ENCODE peak calls at places on chromosomes 1 and 21, in four cellular contexts. One of them, this sample, is unnamed. For H3K4me1, the result is how much of the 10 kb centered on the place peaks cover.

GRCh38 chr1:59815892-59816291 is 1.1 kb downstream of the HOOK1 start:
- DNase-seq in right lobe of liver: no peak
- DNase-seq in HCT116: no peak
- DNase-seq in uterus: no peak
- DNase-seq in this sample: no peak

GRCh38 chr1:160963521-160963920 is 8.9 kb upstream of the ITLN2 start:
- DNase-seq in right lobe of liver: no peak
- DNase-seq in HCT116: no peak
- DNase-seq in uterus: no peak
- DNase-seq in this sample: no peak

GRCh38 chr1:23772049-23772853 is 6.0 kb upstream of the PITHD1 start:
- DNase-seq in right lobe of liver: peak
- DNase-seq in HCT116: peak
- DNase-seq in uterus: peak
- DNase-seq in this sample: peak

GRCh38 chr1:111909010-111909409 is 80.5 kb downstream of the KCND3 start:
- DNase-seq in right lobe of liver: no peak
- DNase-seq in HCT116: no peak
- DNase-seq in uterus: no peak
- DNase-seq in this sample: no peak

GRCh38 chr1:86018311-86018923 is 138.2 kb downstream of the COL24A1 start:
- DNase-seq in right lobe of liver: no peak
- DNase-seq in HCT116: peak
- DNase-seq in uterus: no peak
- DNase-seq in this sample: no peak

GRCh38 chr21:32940079-32941014 is 85.4 kb upstream of the OLIG2 start:
- DNase-seq in right lobe of liver: no peak
- DNase-seq in HCT116: peak
- DNase-seq in uterus: peak
- DNase-seq in this sample: no peak

GRCh38 chr21:42164064-42164789 is 54.7 kb upstream of the ABCG1 start:
- DNase-seq in right lobe of liver: peak
- DNase-seq in HCT116: peak
- DNase-seq in uterus: no peak
- DNase-seq in this sample: no peak

GRCh38 chr1:32924881-32925344 is 23.7 kb upstream of the TMEM54 start:
- DNase-seq in right lobe of liver: no peak
- DNase-seq in HCT116: no peak
- DNase-seq in uterus: no peak
- DNase-seq in this sample: no peak

GRCh38 chr1:67170751-67171573 is 4.7 kb downstream of the IL23R start:
- DNase-seq in right lobe of liver: no peak
- DNase-seq in HCT116: no peak
- DNase-seq in uterus: no peak
- DNase-seq in this sample: no peak

GRCh38 chr21:37204580-37204979 is 62.6 kb downstream of the VPS26C start:
- DNase-seq in right lobe of liver: no peak
- DNase-seq in HCT116: no peak
- DNase-seq in uterus: no peak
- DNase-seq in this sample: no peak

GRCh38 chr1:181134543-181135461 is 46.3 kb downstream of the IER5 start:
- DNase-seq in right lobe of liver: no peak
- DNase-seq in HCT116: no peak
- DNase-seq in uterus: no peak
- DNase-seq in this sample: no peak

GRCh38 chr1:177569476-177569875 is 398.7 kb downstream of the BRINP2 start:
- DNase-seq in right lobe of liver: no peak
- DNase-seq in HCT116: no peak
- DNase-seq in uterus: no peak
- DNase-seq in this sample: no peak

GRCh38 chr1:235090406-235091069 is 38.1 kb downstream of the TOMM20 start:
- DNase-seq in right lobe of liver: no peak
- DNase-seq in HCT116: no peak
- DNase-seq in uterus: peak
- DNase-seq in this sample: peak
- H3K4me1 ChIP-seq in right lobe of liver: under half
- H3K4me1 ChIP-seq in HCT116: under half
- H3K4me1 ChIP-seq in uterus: under half
- H3K4me1 ChIP-seq in this sample: under half

GRCh38 chr21:46326110-46326703 is 2.3 kb downstream of the PCNT start:
- DNase-seq in right lobe of liver: no peak
- DNase-seq in HCT116: no peak
- DNase-seq in uterus: no peak
- DNase-seq in this sample: no peak

GRCh38 chr21:46323710-46324389 is at the start of the genes C21orf58 and PCNT:
- DNase-seq in right lobe of liver: peak
- DNase-seq in HCT116: peak
- DNase-seq in uterus: peak
- DNase-seq in this sample: peak

GRCh38 chr21:46325073-46325912 is 1.3 kb downstream of the PCNT start:
- DNase-seq in right lobe of liver: peak
- DNase-seq in HCT116: peak
- DNase-seq in uterus: peak
- DNase-seq in this sample: no peak

GRCh38 chr21:46323227-46323709 is 402 bp downstream of the C21orf58 start:
- DNase-seq in right lobe of liver: no peak
- DNase-seq in HCT116: no peak
- DNase-seq in uterus: no peak
- DNase-seq in this sample: peak

DNA sequence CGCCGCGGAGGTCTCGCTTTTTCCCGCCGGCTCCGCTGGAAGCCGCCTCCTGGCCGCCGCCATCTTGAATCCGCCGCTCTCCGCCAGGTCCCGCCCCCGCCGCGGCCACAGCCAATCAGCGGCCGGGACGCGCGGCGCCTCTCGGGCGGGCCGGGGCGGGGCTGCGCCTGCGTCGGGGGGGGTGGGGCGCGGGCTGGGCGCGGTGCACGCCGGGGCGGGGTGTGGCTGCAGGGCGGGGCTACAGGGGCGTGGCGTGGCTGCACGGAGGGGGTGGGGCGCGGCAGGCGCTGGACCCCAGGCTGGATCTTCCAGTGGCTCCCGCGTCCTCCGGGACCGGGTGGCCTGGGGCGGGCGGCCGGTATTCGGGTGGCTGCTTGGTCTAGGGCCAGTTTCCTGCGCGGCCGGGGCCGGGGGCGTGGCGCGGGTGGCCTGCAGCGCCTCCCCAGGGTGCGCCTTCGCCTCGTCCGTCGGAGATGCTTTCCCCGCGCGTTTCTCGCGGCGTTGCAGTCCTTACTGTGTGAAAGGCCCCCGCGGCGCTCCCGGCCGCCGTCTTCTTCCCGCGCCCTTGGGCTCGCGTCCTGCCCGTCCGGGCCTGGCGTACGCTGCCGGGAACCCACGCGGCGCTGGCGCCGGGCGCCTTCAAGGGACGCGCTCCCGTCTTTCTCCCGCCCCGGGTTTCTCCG is 575 bp downstream of the PCNT start:
- DNase-seq in right lobe of liver: peak
- DNase-seq in HCT116: peak
- DNase-seq in uterus: peak
- DNase-seq in this sample: peak
- TF ChIP-seq POLR2A in right lobe of liver: peak
- TF ChIP-seq POLR2A in HCT116: no peak
- TF ChIP-seq POLR2A in uterus: no peak
- TF ChIP-seq POLR2A in this sample: no peak

GRCh38 chr1:36514501-36514900 is 31.8 kb upstream of the CSF3R start:
- DNase-seq in right lobe of liver: no peak
- DNase-seq in HCT116: no peak
- DNase-seq in uterus: no peak
- DNase-seq in this sample: no peak

GRCh38 chr1:36513676-36514473 is 31.2 kb upstream of the CSF3R start:
- DNase-seq in right lobe of liver: no peak
- DNase-seq in HCT116: no peak
- DNase-seq in uterus: no peak
- DNase-seq in this sample: no peak

GRCh38 chr1:36510418-36510817 is 27.7 kb upstream of the CSF3R start:
- DNase-seq in right lobe of liver: no peak
- DNase-seq in HCT116: no peak
- DNase-seq in uterus: no peak
- DNase-seq in this sample: peak

GRCh38 chr1:36512842-36513241 is 30.1 kb upstream of the CSF3R start:
- DNase-seq in right lobe of liver: no peak
- DNase-seq in HCT116: no peak
- DNase-seq in uterus: no peak
- DNase-seq in this sample: no peak

DNA sequence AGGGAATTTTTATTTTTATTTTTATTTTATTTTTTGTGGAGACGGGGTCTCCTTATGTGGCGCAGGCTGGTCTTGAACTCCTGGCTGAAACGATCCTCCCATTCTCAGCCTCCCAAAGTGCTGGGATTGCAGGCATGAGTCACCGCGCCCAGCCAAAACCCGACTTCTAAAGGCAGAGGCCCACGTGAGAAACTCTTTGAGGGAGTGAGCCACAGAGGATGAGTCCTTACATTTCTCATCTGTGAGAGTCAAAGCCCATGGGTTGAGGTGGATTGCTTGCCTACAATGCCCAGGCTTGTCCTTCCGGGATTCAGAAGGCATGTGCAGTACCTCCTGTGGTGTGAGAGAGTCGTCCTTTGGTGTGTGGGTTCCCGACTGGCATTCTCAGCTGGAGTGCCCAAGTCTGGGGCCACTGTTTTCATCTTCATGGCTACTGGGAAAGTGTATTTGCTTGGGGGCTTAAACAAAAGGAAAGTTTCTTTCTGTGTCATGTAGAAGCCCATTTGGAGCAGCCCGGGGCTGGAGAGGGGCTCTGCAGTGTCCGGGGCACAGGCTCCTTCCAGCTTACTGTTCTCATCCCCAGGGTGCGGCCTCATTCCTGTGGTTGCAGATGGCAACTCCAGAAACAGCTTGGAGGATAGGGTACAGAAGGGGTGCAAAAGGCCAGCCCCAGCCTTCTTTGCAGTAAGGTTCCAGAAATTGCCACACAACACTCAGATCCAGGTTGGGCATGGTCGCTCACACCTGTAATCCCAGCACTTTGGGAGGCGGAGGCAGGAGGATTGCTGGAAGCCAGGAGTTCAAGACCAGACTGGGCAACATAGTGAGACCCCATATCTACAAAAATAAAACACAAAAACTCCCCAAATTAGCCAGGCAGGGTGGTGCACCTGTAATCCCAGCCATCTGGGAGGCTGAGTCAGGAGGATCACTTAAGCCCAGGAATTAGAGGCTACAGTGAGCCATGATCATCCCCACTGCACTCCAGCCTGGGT is 29.4 kb upstream of the CSF3R start:
- DNase-seq in right lobe of liver: no peak
- DNase-seq in HCT116: no peak
- DNase-seq in uterus: no peak
- DNase-seq in this sample: peak
- H3K27ac ChIP-seq in right lobe of liver: no peak
- H3K27ac ChIP-seq in HCT116: no peak
- H3K27ac ChIP-seq in uterus: no peak
- H3K27ac ChIP-seq in this sample: no peak

GRCh38 chr1:21269461-21270085 is 20.7 kb downstream of the ECE1 start:
- DNase-seq in right lobe of liver: no peak
- DNase-seq in HCT116: no peak
- DNase-seq in uterus: no peak
- DNase-seq in this sample: no peak

GRCh38 chr1:21270086-21270689 is 20.1 kb downstream of the ECE1 start:
- DNase-seq in right lobe of liver: no peak
- DNase-seq in HCT116: peak
- DNase-seq in uterus: peak
- DNase-seq in this sample: no peak

GRCh38 chr1:21273743-21274142 is 16.5 kb downstream of the ECE1 start:
- DNase-seq in right lobe of liver: no peak
- DNase-seq in HCT116: no peak
- DNase-seq in uterus: no peak
- DNase-seq in this sample: no peak

GRCh38 chr1:21272540-21272939 is 17.7 kb downstream of the ECE1 start:
- DNase-seq in right lobe of liver: no peak
- DNase-seq in HCT116: no peak
- DNase-seq in uterus: peak
- DNase-seq in this sample: no peak

GRCh38 chr1:21271550-21271949 is 18.7 kb downstream of the ECE1 start:
- DNase-seq in right lobe of liver: no peak
- DNase-seq in HCT116: no peak
- DNase-seq in uterus: no peak
- DNase-seq in this sample: no peak
- H3K4me1 ChIP-seq in right lobe of liver: under half
- H3K4me1 ChIP-seq in HCT116: under half
- H3K4me1 ChIP-seq in uterus: under half
- H3K4me1 ChIP-seq in this sample: under half

This sample was measured in suprapubic skin.